ENCODE peak calls at places on chromosomes 7 and 10, in nine cellular contexts. One of them, this sample, is unnamed.

GRCh38 chr10:31099664-31100063 is 68.0 kb upstream of the ZNF438 start:
- DNase-seq in brain microvascular endothelial cell: no peak
- DNase-seq in cardiac muscle cell: no peak
- DNase-seq in IMR-90: peak; percentile 36
- DNase-seq in fibroblast of pulmonary artery: no peak
- DNase-seq in fibroblast of lung: peak; percentile 67
- DNase-seq in ovary: no peak
- DNase-seq in GM20000: no peak
- DNase-seq in progenitor cell of endocrine pancreas: no peak
- DNase-seq in this sample: no peak

GRCh38 chr7:112692333-112692732 is 97.9 kb downstream of the TMEM168 start:
- DNase-seq in brain microvascular endothelial cell: no peak
- DNase-seq in cardiac muscle cell: no peak
- DNase-seq in IMR-90: no peak
- DNase-seq in fibroblast of pulmonary artery: no peak
- DNase-seq in fibroblast of lung: no peak
- DNase-seq in ovary: no peak
- DNase-seq in GM20000: no peak
- DNase-seq in progenitor cell of endocrine pancreas: no peak
- DNase-seq in this sample: no peak

GRCh38 chr7:55054252-55054651 is 35.4 kb downstream of the EGFR start:
- DNase-seq in brain microvascular endothelial cell: no peak
- DNase-seq in cardiac muscle cell: no peak
- DNase-seq in IMR-90: no peak
- DNase-seq in fibroblast of pulmonary artery: no peak
- DNase-seq in fibroblast of lung: no peak
- DNase-seq in ovary: no peak
- DNase-seq in GM20000: no peak
- DNase-seq in progenitor cell of endocrine pancreas: no peak
- DNase-seq in this sample: no peak

GRCh38 chr10:117537436-117537903 is 5.1 kb upstream of the EMX2 start:
- DNase-seq in brain microvascular endothelial cell: no peak
- DNase-seq in cardiac muscle cell: peak; percentile 40
- DNase-seq in IMR-90: no peak
- DNase-seq in fibroblast of pulmonary artery: no peak
- DNase-seq in fibroblast of lung: no peak
- DNase-seq in ovary: no peak
- DNase-seq in GM20000: peak; percentile 79
- DNase-seq in progenitor cell of endocrine pancreas: peak; percentile 56
- DNase-seq in this sample: no peak

GRCh38 chr10:97332586-97333350 is 1.8 kb downstream of the FRAT2 start:
- DNase-seq in brain microvascular endothelial cell: peak; percentile 61
- DNase-seq in cardiac muscle cell: peak; percentile 83
- DNase-seq in IMR-90: peak; percentile 87
- DNase-seq in fibroblast of pulmonary artery: peak; percentile 85
- DNase-seq in fibroblast of lung: peak; percentile 77
- DNase-seq in ovary: peak; percentile 52
- DNase-seq in GM20000: no peak
- DNase-seq in progenitor cell of endocrine pancreas: no peak
- DNase-seq in this sample: no peak

GRCh38 chr7:70565723-70566122 is 566.2 kb upstream of the GALNT17 start:
- DNase-seq in brain microvascular endothelial cell: no peak
- DNase-seq in cardiac muscle cell: no peak
- DNase-seq in IMR-90: no peak
- DNase-seq in fibroblast of pulmonary artery: no peak
- DNase-seq in fibroblast of lung: no peak
- DNase-seq in ovary: no peak
- DNase-seq in GM20000: no peak
- DNase-seq in progenitor cell of endocrine pancreas: no peak
- DNase-seq in this sample: no peak

GRCh38 chr10:1978593-1978992 is 241.3 kb upstream of the ADARB2 start:
- DNase-seq in brain microvascular endothelial cell: no peak
- DNase-seq in cardiac muscle cell: no peak
- DNase-seq in IMR-90: no peak
- DNase-seq in fibroblast of pulmonary artery: no peak
- DNase-seq in fibroblast of lung: no peak
- DNase-seq in ovary: no peak
- DNase-seq in GM20000: no peak
- DNase-seq in progenitor cell of endocrine pancreas: no peak
- DNase-seq in this sample: no peak

GRCh38 chr10:77086081-77086480 is 551.5 kb downstream of the KCNMA1 start:
- DNase-seq in brain microvascular endothelial cell: no peak
- DNase-seq in cardiac muscle cell: no peak
- DNase-seq in IMR-90: no peak
- DNase-seq in fibroblast of pulmonary artery: no peak
- DNase-seq in fibroblast of lung: no peak
- DNase-seq in ovary: no peak
- DNase-seq in GM20000: no peak
- DNase-seq in progenitor cell of endocrine pancreas: no peak
- DNase-seq in this sample: no peak

GRCh38 chr10:4763960-4764428 is 62.0 kb upstream of the AKR1E2 start:
- DNase-seq in brain microvascular endothelial cell: no peak
- DNase-seq in cardiac muscle cell: peak; percentile 60
- DNase-seq in IMR-90: peak; percentile 87
- DNase-seq in fibroblast of pulmonary artery: peak; percentile 73
- DNase-seq in fibroblast of lung: peak; percentile 89
- DNase-seq in ovary: no peak
- DNase-seq in GM20000: no peak
- DNase-seq in progenitor cell of endocrine pancreas: no peak
- DNase-seq in this sample: no peak

GRCh38 chr10:116838143-116838725 is 11.1 kb upstream of the ENO4 start:
- DNase-seq in brain microvascular endothelial cell: no peak
- DNase-seq in cardiac muscle cell: no peak
- DNase-seq in IMR-90: no peak
- DNase-seq in fibroblast of pulmonary artery: no peak
- DNase-seq in fibroblast of lung: no peak
- DNase-seq in ovary: no peak
- DNase-seq in GM20000: no peak
- DNase-seq in progenitor cell of endocrine pancreas: no peak
- DNase-seq in this sample: no peak

GRCh38 chr7:100567045-100567730 is 6.5 kb downstream of the SAP25 start:
- DNase-seq in brain microvascular endothelial cell: no peak
- DNase-seq in cardiac muscle cell: no peak
- DNase-seq in IMR-90: no peak
- DNase-seq in fibroblast of pulmonary artery: no peak
- DNase-seq in fibroblast of lung: peak; percentile 23
- DNase-seq in ovary: no peak
- DNase-seq in GM20000: no peak
- DNase-seq in progenitor cell of endocrine pancreas: no peak
- DNase-seq in this sample: no peak

GRCh38 chr10:4532976-4533375 is 293.0 kb upstream of the AKR1E2 start:
- DNase-seq in brain microvascular endothelial cell: no peak
- DNase-seq in cardiac muscle cell: peak; percentile 50
- DNase-seq in IMR-90: no peak
- DNase-seq in fibroblast of pulmonary artery: peak; percentile 40
- DNase-seq in fibroblast of lung: no peak
- DNase-seq in ovary: no peak
- DNase-seq in GM20000: no peak
- DNase-seq in progenitor cell of endocrine pancreas: no peak
- DNase-seq in this sample: no peak

DNA sequence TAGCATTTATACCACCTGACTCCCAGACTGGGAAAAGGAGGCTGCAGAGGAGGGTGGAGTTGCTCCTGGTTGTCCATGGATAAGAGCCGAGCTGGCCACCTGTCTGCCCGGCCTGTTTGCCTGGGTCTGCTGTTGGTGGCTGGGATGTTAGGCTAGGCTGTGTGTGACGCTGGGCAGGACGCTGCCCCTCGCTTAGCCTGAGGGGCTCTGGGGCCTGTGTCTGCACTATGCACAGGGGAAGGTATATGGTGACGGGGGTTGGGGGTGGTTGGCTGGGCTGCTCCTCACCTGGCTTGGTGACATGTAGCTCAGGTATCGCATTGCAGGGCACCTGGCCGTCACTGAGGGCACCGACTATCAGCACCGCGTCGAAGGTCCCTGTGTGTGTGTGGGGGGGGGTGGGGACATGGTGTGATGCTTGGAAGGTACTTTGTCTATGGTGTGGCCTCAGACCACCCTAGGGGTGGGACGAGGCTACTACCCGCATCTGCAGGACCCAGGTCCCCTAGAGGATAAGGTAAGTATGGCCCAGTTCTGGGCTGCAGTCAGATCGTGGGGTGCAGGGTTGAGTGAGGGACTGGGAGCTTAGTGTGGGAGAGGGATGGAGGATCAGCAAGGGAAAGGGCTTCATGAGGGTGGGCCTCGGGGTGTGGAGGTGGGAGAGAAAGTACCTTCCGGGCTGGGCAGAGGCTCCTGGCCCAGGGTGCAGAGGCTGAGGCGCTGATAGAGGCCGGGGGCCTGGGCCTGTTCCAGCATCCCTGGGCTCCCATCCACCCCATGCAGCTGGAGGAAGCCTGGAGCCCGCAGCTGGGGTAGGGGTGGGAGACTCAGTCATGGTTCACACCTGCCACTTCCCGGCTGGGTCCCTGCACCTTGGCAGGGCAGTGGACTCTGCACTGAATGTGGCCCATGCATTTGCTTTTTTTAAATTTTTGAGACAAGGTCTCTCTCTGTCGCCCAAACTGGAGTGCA is 2.3 kb downstream of the METTL27 start:
- DNase-seq in brain microvascular endothelial cell: no peak
- DNase-seq in cardiac muscle cell: no peak
- DNase-seq in IMR-90: no peak
- DNase-seq in fibroblast of pulmonary artery: no peak
- DNase-seq in fibroblast of lung: no peak
- DNase-seq in ovary: no peak
- DNase-seq in GM20000: no peak
- DNase-seq in progenitor cell of endocrine pancreas: no peak
- DNase-seq in this sample: no peak
- TF ChIP-seq CTCF in brain microvascular endothelial cell: peak; percentile 34
- TF ChIP-seq CTCF in cardiac muscle cell: no peak
- TF ChIP-seq CTCF in IMR-90: no peak
- TF ChIP-seq CTCF in fibroblast of pulmonary artery: no peak
- TF ChIP-seq CTCF in fibroblast of lung: no peak
- TF ChIP-seq CTCF in ovary: no peak
- TF ChIP-seq CTCF in GM20000: no peak
- TF ChIP-seq CTCF in progenitor cell of endocrine pancreas: peak; percentile 42
- TF ChIP-seq CTCF in this sample: no peak

DNA sequence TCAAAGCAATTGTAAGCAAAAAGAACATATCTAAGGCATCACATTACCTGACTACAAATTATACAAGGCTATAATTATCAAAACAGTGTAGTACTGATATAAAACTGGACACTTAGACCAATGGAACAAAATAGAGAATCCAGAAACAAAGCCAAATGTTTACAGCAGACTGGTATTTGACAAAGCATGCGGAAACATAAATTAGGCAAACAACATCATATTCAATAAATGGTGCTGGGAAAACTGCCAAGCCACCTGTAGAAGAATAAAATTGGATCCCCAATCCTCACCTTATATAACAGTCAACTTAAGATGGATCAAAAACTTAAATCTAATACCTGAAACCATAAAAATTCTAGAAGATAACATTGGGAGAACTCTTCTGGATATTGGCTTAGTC is 240.8 kb upstream of the POM121L12 start:
- DNase-seq in brain microvascular endothelial cell: no peak
- DNase-seq in cardiac muscle cell: no peak
- DNase-seq in IMR-90: no peak
- DNase-seq in fibroblast of pulmonary artery: no peak
- DNase-seq in fibroblast of lung: no peak
- DNase-seq in ovary: no peak
- DNase-seq in GM20000: no peak
- DNase-seq in progenitor cell of endocrine pancreas: no peak
- DNase-seq in this sample: no peak
- TF ChIP-seq CTCF in brain microvascular endothelial cell: no peak
- TF ChIP-seq CTCF in cardiac muscle cell: no peak
- TF ChIP-seq CTCF in IMR-90: no peak
- TF ChIP-seq CTCF in fibroblast of pulmonary artery: no peak
- TF ChIP-seq CTCF in fibroblast of lung: no peak
- TF ChIP-seq CTCF in ovary: no peak
- TF ChIP-seq CTCF in GM20000: no peak
- TF ChIP-seq CTCF in progenitor cell of endocrine pancreas: no peak
- TF ChIP-seq CTCF in this sample: no peak

GRCh38 chr7:44104880-44105771 is 981 bp downstream of the AEBP1 start:
- DNase-seq in brain microvascular endothelial cell: peak; percentile 34
- DNase-seq in cardiac muscle cell: peak; percentile 60
- DNase-seq in IMR-90: peak; percentile 46
- DNase-seq in fibroblast of pulmonary artery: peak; percentile 73
- DNase-seq in fibroblast of lung: peak; percentile 64
- DNase-seq in ovary: peak; percentile 62
- DNase-seq in GM20000: peak; percentile 59
- DNase-seq in progenitor cell of endocrine pancreas: no peak
- DNase-seq in this sample: peak; percentile 69

GRCh38 chr7:44102846-44103565 is 1.1 kb upstream of the AEBP1 start:
- DNase-seq in brain microvascular endothelial cell: no peak
- DNase-seq in cardiac muscle cell: no peak
- DNase-seq in IMR-90: no peak
- DNase-seq in fibroblast of pulmonary artery: no peak
- DNase-seq in fibroblast of lung: no peak
- DNase-seq in ovary: no peak
- DNase-seq in GM20000: no peak
- DNase-seq in progenitor cell of endocrine pancreas: no peak
- DNase-seq in this sample: no peak

GRCh38 chr7:44103566-44103940 is 592 bp upstream of the AEBP1 start:
- DNase-seq in brain microvascular endothelial cell: no peak
- DNase-seq in cardiac muscle cell: no peak
- DNase-seq in IMR-90: no peak
- DNase-seq in fibroblast of pulmonary artery: no peak
- DNase-seq in fibroblast of lung: no peak
- DNase-seq in ovary: no peak
- DNase-seq in GM20000: no peak
- DNase-seq in progenitor cell of endocrine pancreas: no peak
- DNase-seq in this sample: no peak

GRCh38 chr7:44105832-44106231 is 1.7 kb downstream of the AEBP1 start:
- DNase-seq in brain microvascular endothelial cell: no peak
- DNase-seq in cardiac muscle cell: no peak
- DNase-seq in IMR-90: no peak
- DNase-seq in fibroblast of pulmonary artery: no peak
- DNase-seq in fibroblast of lung: no peak
- DNase-seq in ovary: no peak
- DNase-seq in GM20000: peak; percentile 33
- DNase-seq in progenitor cell of endocrine pancreas: no peak
- DNase-seq in this sample: no peak

GRCh38 chr7:44103941-44104879 is at the start of gene AEBP1:
- DNase-seq in brain microvascular endothelial cell: no peak
- DNase-seq in cardiac muscle cell: peak; percentile 50
- DNase-seq in IMR-90: no peak
- DNase-seq in fibroblast of pulmonary artery: peak; percentile 37
- DNase-seq in fibroblast of lung: peak; percentile 46
- DNase-seq in ovary: peak; percentile 65
- DNase-seq in GM20000: peak; percentile 82
- DNase-seq in progenitor cell of endocrine pancreas: no peak
- DNase-seq in this sample: peak; percentile 92
- TF ChIP-seq CTCF in brain microvascular endothelial cell: no peak
- TF ChIP-seq CTCF in cardiac muscle cell: no peak
- TF ChIP-seq CTCF in IMR-90: no peak
- TF ChIP-seq CTCF in fibroblast of pulmonary artery: no peak
- TF ChIP-seq CTCF in fibroblast of lung: no peak
- TF ChIP-seq CTCF in ovary: no peak
- TF ChIP-seq CTCF in GM20000: no peak
- TF ChIP-seq CTCF in progenitor cell of endocrine pancreas: peak; percentile 25
- TF ChIP-seq CTCF in this sample: no peak

DNA sequence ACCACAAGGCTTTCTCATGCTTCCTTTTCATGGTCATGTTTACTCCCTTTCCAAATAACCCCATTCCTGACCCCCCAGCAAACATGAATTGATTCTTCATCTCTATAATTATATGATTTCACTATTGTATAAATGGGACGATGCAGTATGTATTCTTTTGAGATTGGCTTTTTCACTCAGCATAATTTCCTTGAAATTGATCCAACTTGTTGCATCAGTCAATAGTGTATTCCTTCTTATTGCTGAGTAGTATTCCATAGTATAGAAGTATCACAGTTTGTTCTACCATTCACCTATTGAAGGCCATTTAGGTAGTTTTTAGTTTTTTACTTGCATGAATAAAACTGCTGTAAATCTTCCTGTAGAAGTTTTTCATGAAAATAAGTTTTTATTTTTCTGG is 264.7 kb downstream of the BAMBI start:
- DNase-seq in brain microvascular endothelial cell: no peak
- DNase-seq in cardiac muscle cell: no peak
- DNase-seq in IMR-90: no peak
- DNase-seq in fibroblast of pulmonary artery: no peak
- DNase-seq in fibroblast of lung: no peak
- DNase-seq in ovary: no peak
- DNase-seq in GM20000: no peak
- DNase-seq in progenitor cell of endocrine pancreas: no peak
- DNase-seq in this sample: no peak
- TF ChIP-seq CTCF in brain microvascular endothelial cell: no peak
- TF ChIP-seq CTCF in cardiac muscle cell: no peak
- TF ChIP-seq CTCF in IMR-90: no peak
- TF ChIP-seq CTCF in fibroblast of pulmonary artery: no peak
- TF ChIP-seq CTCF in fibroblast of lung: no peak
- TF ChIP-seq CTCF in ovary: no peak
- TF ChIP-seq CTCF in GM20000: no peak
- TF ChIP-seq CTCF in progenitor cell of endocrine pancreas: no peak
- TF ChIP-seq CTCF in this sample: no peak

This sample was measured in D721Med.